ENCODE peak calls at places on chromosomes 5 and 9, in ten cellular contexts. Y is activated T-cell treated with anti-CD3 and anti-CD28 coated beads for 1 hour; X is stimulated activated CD8-positive, alpha-beta memory T cell treated with anti-CD3 and anti-CD28 coated beads, Interleukin-15, amount 100 ng/mL, for 1 hour; K is stimulated activated CD4-positive, alpha-beta T cell treated with anti-CD3 and anti-CD28 coated beads, Interleukin-2, amount 100 ng/mL, for 48 hours; P is neural progenitor cell; G is activated effector memory CD4-positive, alpha-beta T cell treated with Interleukin-2 at 50 U/mL for 16 hours; V is NCI-H1694 treated with DMSO at 0.1 percent for 48 hours; N is NCI-H1436; R is GDM1; I is heart left ventricle. U is an unnamed sample.

GRCh38 chr9:85554349-85554748 is 187.4 kb downstream of the AGTPBP1 start:
- DNase-seq in Y (no peak), X (no peak), K (no peak), P (no peak), G (no peak), V (no peak), N (no peak), R (no peak), I (no peak), U (no peak)

GRCh38 chr5:180644825-180645608 is 4.4 kb downstream of the FLT4 start:
- DNase-seq in Y (no peak), X (no peak), K (no peak), P (no peak), G (no peak), V (no peak), N (no peak), R (no peak), I (no peak), U (peak)

GRCh38 chr5:59684388-59685003 is 209.0 kb downstream of the PDE4D start:
- DNase-seq in Y (no peak), X (no peak), K (no peak), P (no peak), G (no peak), V (peak), N (no peak), R (no peak), I (no peak), U (no peak)

GRCh38 chr5:132094393-132095076 is 20.9 kb downstream of the CSF2 start:
- DNase-seq in Y (no peak), X (no peak), K (no peak), P (no peak), G (no peak), V (no peak), N (no peak), R (no peak), I (no peak), U (no peak)

GRCh38 chr9:127021664-127022337 is 100.6 kb downstream of the ANGPTL2 start:
- DNase-seq in Y (no peak), X (no peak), K (no peak), P (peak), G (no peak), V (peak), N (no peak), R (no peak), I (peak), U (no peak)

GRCh38 chr5:35159370-35159742 is 70.9 kb downstream of the PRLR start:
- DNase-seq in Y (no peak), X (no peak), K (no peak), P (peak), G (no peak), V (no peak), N (no peak), R (no peak), I (no peak), U (peak)

GRCh38 chr9:88218721-88219120 is 80.4 kb upstream of the SPATA31C2 start:
- DNase-seq in Y (no peak), X (no peak), K (no peak), P (no peak), G (no peak), V (no peak), N (no peak), R (no peak), I (no peak), U (no peak)

GRCh38 chr5:45604092-45604491 is 92.1 kb downstream of the HCN1 start:
- DNase-seq in Y (no peak), X (no peak), K (no peak), P (no peak), G (no peak), V (no peak), N (no peak), R (no peak), I (no peak), U (no peak)

GRCh38 chr5:36535390-36535789 is 71.0 kb upstream of the SLC1A3 start:
- DNase-seq in Y (no peak), X (no peak), K (no peak), P (no peak), G (no peak), V (no peak), N (no peak), R (no peak), I (peak), U (no peak)

GRCh38 chr5:122312670-122312988 is 592 bp downstream of the SNCAIP start:
- DNase-seq in Y (no peak), X (no peak), K (no peak), P (peak), G (no peak), V (no peak), N (no peak), R (no peak), I (peak), U (peak)

GRCh38 chr5:96226941-96227552 is 206.0 kb downstream of the PCSK1 start:
- DNase-seq in Y (no peak), X (no peak), K (no peak), P (peak), G (no peak), V (no peak), N (no peak), R (no peak), I (peak), U (no peak)

GRCh38 chr9:113912816-113913215 is 36.7 kb downstream of the ZNF618 start:
- DNase-seq in Y (no peak), X (no peak), K (no peak), P (no peak), G (no peak), V (no peak), N (no peak), R (no peak), I (no peak), U (no peak)

GRCh38 chr9:28073278-28073677 is 500.0 kb upstream of the C9orf72 start:
- DNase-seq in Y (no peak), X (no peak), K (no peak), P (peak), G (no peak), V (peak), N (peak), R (no peak), I (peak), U (peak)

GRCh38 chr9:1267141-1267570 is 217.0 kb downstream of the DMRT2 start:
- DNase-seq in Y (no peak), X (no peak), K (no peak), P (no peak), G (no peak), V (no peak), N (no peak), R (no peak), I (no peak), U (no peak)

GRCh38 chr5:96880402-96881164 is 4.3 kb downstream of the ERAP2 start:
- DNase-seq in Y (no peak), X (no peak), K (no peak), P (no peak), G (no peak), V (no peak), N (no peak), R (no peak), I (no peak), U (no peak)

GRCh38 chr9:87076825-87077224 is 129.5 kb upstream of the GAS1 start:
- DNase-seq in Y (no peak), X (no peak), K (no peak), P (no peak), G (no peak), V (no peak), N (no peak), R (no peak), I (no peak), U (no peak)

GRCh38 chr5:133819977-133820471 is 148.4 kb downstream of the C5orf15 start:
- DNase-seq in Y (no peak), X (no peak), K (no peak), P (no peak), G (no peak), V (no peak), N (no peak), R (no peak), I (no peak), U (no peak)

GRCh38 chr5:100861148-100861547 is 41.9 kb downstream of the ST8SIA4 start:
- DNase-seq in Y (no peak), X (no peak), K (no peak), P (no peak), G (no peak), V (no peak), N (no peak), R (no peak), I (no peak), U (no peak)

GRCh38 chr5:134555889-134556311 is 30.4 kb downstream of the JADE2 start:
- DNase-seq in Y (peak), X (peak), K (peak), P (peak), G (peak), V (peak), N (peak), R (peak), I (no peak), U (peak)

GRCh38 chr9:71162136-71162535 is 40.7 kb upstream of the TRPM3 start:
- DNase-seq in Y (no peak), X (no peak), K (no peak), P (no peak), G (no peak), V (no peak), N (no peak), R (no peak), I (no peak), U (no peak)

GRCh38 chr5:172370648-172371248 is 83.6 kb downstream of the SH3PXD2B start:
- DNase-seq in Y (no peak), X (no peak), K (peak), P (peak), G (no peak), V (peak), N (no peak), R (peak), I (no peak), U (peak)

GRCh38 chr9:126853667-126854066 is 6.8 kb upstream of the ZBTB34 start:
- DNase-seq in Y (no peak), X (no peak), K (no peak), P (no peak), G (no peak), V (no peak), N (no peak), R (no peak), I (no peak), U (no peak)

GRCh38 chr9:116124472-116125040 is 29.0 kb upstream of the PAPPA start:
- DNase-seq in Y (no peak), X (no peak), K (no peak), P (no peak), G (no peak), V (no peak), N (no peak), R (no peak), I (no peak), U (no peak)

GRCh38 chr5:140169410-140169809 is 5.6 kb upstream of the CYSTM1 start:
- DNase-seq in Y (no peak), X (no peak), K (no peak), P (no peak), G (no peak), V (no peak), N (no peak), R (no peak), I (no peak), U (no peak)

GRCh38 chr5:173288632-173289031 is 39.6 kb downstream of the STC2 start:
- DNase-seq in Y (no peak), X (no peak), K (no peak), P (no peak), G (no peak), V (no peak), N (no peak), R (no peak), I (no peak), U (no peak)

GRCh38 chr5:131379723-131380122 is 115.9 kb downstream of the CDC42SE2 start:
- DNase-seq in Y (peak), X (peak), K (peak), P (no peak), G (peak), V (no peak), N (no peak), R (no peak), I (peak), U (no peak)